ENCODE peak calls at places on chromosome 17, in five cellular contexts. One of them, this sample, is unnamed.

GRCh38 chr17:57324060-57324459 is 67.7 kb downstream of the MSI2 start:
- DNase-seq in breast epithelium: no peak
- DNase-seq in CD4-positive, alpha-beta T cell: no peak
- DNase-seq in pancreas: no peak
- DNase-seq in tibial nerve: no peak
- DNase-seq in this sample: no peak

GRCh38 chr17:18851206-18851605 is 6.7 kb upstream of the PRPSAP2 start:
- DNase-seq in breast epithelium: no peak
- DNase-seq in CD4-positive, alpha-beta T cell: no peak
- DNase-seq in pancreas: no peak
- DNase-seq in tibial nerve: no peak
- DNase-seq in this sample: no peak

GRCh38 chr17:18186271-18186982 is 2.8 kb downstream of the ALKBH5 start:
- DNase-seq in breast epithelium: peak
- DNase-seq in CD4-positive, alpha-beta T cell: no peak
- DNase-seq in pancreas: no peak
- DNase-seq in tibial nerve: peak
- DNase-seq in this sample: no peak

GRCh38 chr17:29094101-29094708 is 51.3 kb downstream of the PIPOX start:
- DNase-seq in breast epithelium: no peak
- DNase-seq in CD4-positive, alpha-beta T cell: no peak
- DNase-seq in pancreas: no peak
- DNase-seq in tibial nerve: no peak
- DNase-seq in this sample: no peak

GRCh38 chr17:67620088-67620487 is 97.6 kb upstream of the NOL11 start:
- DNase-seq in breast epithelium: no peak
- DNase-seq in CD4-positive, alpha-beta T cell: no peak
- DNase-seq in pancreas: no peak
- DNase-seq in tibial nerve: no peak
- DNase-seq in this sample: no peak

GRCh38 chr17:7572588-7573323 is 6.7 kb upstream of the CD68 start:
- DNase-seq in breast epithelium: peak
- DNase-seq in CD4-positive, alpha-beta T cell: peak
- DNase-seq in pancreas: peak
- DNase-seq in tibial nerve: peak
- DNase-seq in this sample: peak

GRCh38 chr17:6927290-6927844 is 68.5 kb upstream of the ALOX12 start:
- DNase-seq in breast epithelium: no peak
- DNase-seq in CD4-positive, alpha-beta T cell: no peak
- DNase-seq in pancreas: no peak
- DNase-seq in tibial nerve: no peak
- DNase-seq in this sample: no peak

GRCh38 chr17:66620528-66620927 is 214.4 kb upstream of the CACNG5 start:
- DNase-seq in breast epithelium: no peak
- DNase-seq in CD4-positive, alpha-beta T cell: no peak
- DNase-seq in pancreas: no peak
- DNase-seq in tibial nerve: no peak
- DNase-seq in this sample: no peak

GRCh38 chr17:47304191-47304590 is 19.6 kb upstream of the EFCAB13 start:
- DNase-seq in breast epithelium: no peak
- DNase-seq in CD4-positive, alpha-beta T cell: no peak
- DNase-seq in pancreas: no peak
- DNase-seq in tibial nerve: no peak
- DNase-seq in this sample: no peak

GRCh38 chr17:2233441-2233947 is 70.1 kb downstream of the SMG6 start:
- DNase-seq in breast epithelium: no peak
- DNase-seq in CD4-positive, alpha-beta T cell: no peak
- DNase-seq in pancreas: no peak
- DNase-seq in tibial nerve: no peak
- DNase-seq in this sample: no peak

GRCh38 chr17:29379084-29379811 is 10.9 kb upstream of the TAOK1 start:
- DNase-seq in breast epithelium: no peak
- DNase-seq in CD4-positive, alpha-beta T cell: no peak
- DNase-seq in pancreas: no peak
- DNase-seq in tibial nerve: no peak
- DNase-seq in this sample: no peak

GRCh38 chr17:31803494-31804213 is 55.4 kb downstream of the COPRS start:
- DNase-seq in breast epithelium: no peak
- DNase-seq in CD4-positive, alpha-beta T cell: no peak
- DNase-seq in pancreas: no peak
- DNase-seq in tibial nerve: no peak
- DNase-seq in this sample: no peak

GRCh38 chr17:31798205-31798724 is 60.8 kb downstream of the COPRS start:
- DNase-seq in breast epithelium: no peak
- DNase-seq in CD4-positive, alpha-beta T cell: no peak
- DNase-seq in pancreas: no peak
- DNase-seq in tibial nerve: no peak
- DNase-seq in this sample: no peak

GRCh38 chr17:31807846-31808245 is 51.2 kb downstream of the COPRS start:
- DNase-seq in breast epithelium: no peak
- DNase-seq in CD4-positive, alpha-beta T cell: no peak
- DNase-seq in pancreas: no peak
- DNase-seq in tibial nerve: no peak
- DNase-seq in this sample: no peak

GRCh38 chr17:31802502-31802901 is 56.5 kb downstream of the COPRS start:
- DNase-seq in breast epithelium: no peak
- DNase-seq in CD4-positive, alpha-beta T cell: no peak
- DNase-seq in pancreas: no peak
- DNase-seq in tibial nerve: no peak
- DNase-seq in this sample: no peak
- H3K27ac ChIP-seq in breast epithelium: no peak
- H3K27ac ChIP-seq in CD4-positive, alpha-beta T cell: no peak
- H3K27ac ChIP-seq in pancreas: no peak
- H3K27ac ChIP-seq in tibial nerve: no peak
- H3K27ac ChIP-seq in this sample: no peak

DNA sequence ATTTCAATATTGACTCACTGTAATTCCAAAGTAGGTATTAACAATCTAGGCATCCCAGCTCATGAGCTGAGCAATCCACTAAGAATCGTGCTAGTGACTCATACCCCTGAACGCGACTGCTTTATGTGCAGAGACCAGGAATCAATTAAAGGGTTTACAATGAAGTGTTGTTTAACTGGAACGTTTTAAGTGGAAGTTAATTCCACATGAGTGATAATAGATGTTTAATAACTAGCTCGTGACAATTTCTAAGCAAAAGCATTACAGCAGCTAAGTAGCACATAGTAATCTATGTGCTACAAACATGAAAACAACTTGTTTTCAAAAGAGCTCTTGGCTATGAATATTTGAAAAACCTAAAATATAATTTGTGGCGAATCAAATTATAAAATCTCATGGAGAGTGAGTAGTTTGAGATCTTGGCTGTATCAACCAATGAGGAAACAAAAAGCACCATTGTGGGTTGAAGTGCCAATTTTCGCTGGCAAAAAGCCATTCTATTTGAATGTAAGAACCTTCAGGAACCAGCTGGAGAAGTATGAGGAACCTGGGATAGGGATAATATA is 9.4 kb downstream of the GJC1 start:
- DNase-seq in breast epithelium: no peak
- DNase-seq in CD4-positive, alpha-beta T cell: no peak
- DNase-seq in pancreas: no peak
- DNase-seq in tibial nerve: no peak
- DNase-seq in this sample: no peak
- H3K27ac ChIP-seq in breast epithelium: peak
- H3K27ac ChIP-seq in CD4-positive, alpha-beta T cell: no peak
- H3K27ac ChIP-seq in pancreas: no peak
- H3K27ac ChIP-seq in tibial nerve: peak
- H3K27ac ChIP-seq in this sample: no peak

GRCh38 chr17:51028176-51028863 is 92.3 kb downstream of the SPAG9 start:
- DNase-seq in breast epithelium: no peak
- DNase-seq in CD4-positive, alpha-beta T cell: no peak
- DNase-seq in pancreas: no peak
- DNase-seq in tibial nerve: no peak
- DNase-seq in this sample: no peak
- H3K27ac ChIP-seq in breast epithelium: no peak
- H3K27ac ChIP-seq in CD4-positive, alpha-beta T cell: no peak
- H3K27ac ChIP-seq in pancreas: no peak
- H3K27ac ChIP-seq in tibial nerve: no peak
- H3K27ac ChIP-seq in this sample: no peak

GRCh38 chr17:40073454-40074174 is 10.8 kb downstream of the THRA start:
- DNase-seq in breast epithelium: no peak
- DNase-seq in CD4-positive, alpha-beta T cell: no peak
- DNase-seq in pancreas: no peak
- DNase-seq in tibial nerve: no peak
- DNase-seq in this sample: no peak
- H3K27ac ChIP-seq in breast epithelium: peak
- H3K27ac ChIP-seq in CD4-positive, alpha-beta T cell: peak
- H3K27ac ChIP-seq in pancreas: peak
- H3K27ac ChIP-seq in tibial nerve: peak
- H3K27ac ChIP-seq in this sample: peak

GRCh38 chr17:60422162-60422665 is at the start of gene CHCT1:
- DNase-seq in breast epithelium: no peak
- DNase-seq in CD4-positive, alpha-beta T cell: no peak
- DNase-seq in pancreas: no peak
- DNase-seq in tibial nerve: no peak
- DNase-seq in this sample: no peak
- H3K27ac ChIP-seq in breast epithelium: peak
- H3K27ac ChIP-seq in CD4-positive, alpha-beta T cell: no peak
- H3K27ac ChIP-seq in pancreas: no peak
- H3K27ac ChIP-seq in tibial nerve: peak
- H3K27ac ChIP-seq in this sample: peak

DNA sequence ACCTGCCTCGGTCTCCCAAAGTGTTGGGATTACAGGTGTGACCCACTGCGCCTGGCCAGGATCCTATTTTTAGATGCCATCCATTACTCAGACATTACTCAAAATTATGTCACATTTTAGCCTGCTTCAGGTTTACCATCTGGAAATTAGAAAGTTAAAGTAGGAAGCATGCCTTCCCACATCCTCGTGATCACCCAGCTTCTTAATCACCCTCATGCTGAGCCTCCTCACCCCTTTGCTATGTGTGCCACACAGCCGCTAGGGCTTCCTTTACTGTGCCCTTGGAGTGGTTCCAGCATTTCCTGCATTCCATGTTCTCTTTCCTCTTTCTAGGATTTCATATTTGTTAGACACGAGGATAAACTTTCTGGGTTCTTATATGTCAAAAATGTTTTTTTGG is 9.3 kb downstream of the ADORA2B start:
- DNase-seq in breast epithelium: no peak
- DNase-seq in CD4-positive, alpha-beta T cell: no peak
- DNase-seq in pancreas: no peak
- DNase-seq in tibial nerve: no peak
- DNase-seq in this sample: no peak
- H3K27ac ChIP-seq in breast epithelium: no peak
- H3K27ac ChIP-seq in CD4-positive, alpha-beta T cell: no peak
- H3K27ac ChIP-seq in pancreas: no peak
- H3K27ac ChIP-seq in tibial nerve: no peak
- H3K27ac ChIP-seq in this sample: no peak

DNA sequence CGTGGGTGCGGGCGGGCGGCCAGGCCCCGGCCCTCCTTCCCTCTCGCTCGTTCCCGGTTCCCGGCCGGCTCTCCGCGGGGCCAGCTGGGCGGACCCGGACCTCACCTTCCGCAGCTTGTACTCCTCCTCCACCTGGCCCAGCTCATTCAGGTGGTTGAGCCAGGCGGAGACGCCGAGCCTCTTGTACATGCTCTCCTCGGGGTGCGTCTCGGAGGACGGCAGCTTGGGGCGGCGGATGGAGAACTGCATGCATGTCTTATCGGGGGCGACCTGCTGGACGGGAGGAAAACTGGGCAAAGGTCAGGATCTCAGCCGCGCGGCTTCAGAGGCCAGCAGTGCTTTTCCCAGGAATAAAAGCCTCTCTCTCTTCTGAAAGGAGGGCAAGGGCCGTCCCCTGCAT is 85.4 kb downstream of the TBC1D16 start:
- DNase-seq in breast epithelium: no peak
- DNase-seq in CD4-positive, alpha-beta T cell: no peak
- DNase-seq in pancreas: peak
- DNase-seq in tibial nerve: no peak
- DNase-seq in this sample: no peak
- H3K27ac ChIP-seq in breast epithelium: no peak
- H3K27ac ChIP-seq in CD4-positive, alpha-beta T cell: no peak
- H3K27ac ChIP-seq in pancreas: peak
- H3K27ac ChIP-seq in tibial nerve: peak
- H3K27ac ChIP-seq in this sample: peak

GRCh38 chr17:42404326-42405055 is 16.2 kb upstream of the STAT3 start:
- DNase-seq in breast epithelium: no peak
- DNase-seq in CD4-positive, alpha-beta T cell: no peak
- DNase-seq in pancreas: no peak
- DNase-seq in tibial nerve: no peak
- DNase-seq in this sample: no peak
- H3K27ac ChIP-seq in breast epithelium: peak
- H3K27ac ChIP-seq in CD4-positive, alpha-beta T cell: no peak
- H3K27ac ChIP-seq in pancreas: no peak
- H3K27ac ChIP-seq in tibial nerve: no peak
- H3K27ac ChIP-seq in this sample: no peak

DNA sequence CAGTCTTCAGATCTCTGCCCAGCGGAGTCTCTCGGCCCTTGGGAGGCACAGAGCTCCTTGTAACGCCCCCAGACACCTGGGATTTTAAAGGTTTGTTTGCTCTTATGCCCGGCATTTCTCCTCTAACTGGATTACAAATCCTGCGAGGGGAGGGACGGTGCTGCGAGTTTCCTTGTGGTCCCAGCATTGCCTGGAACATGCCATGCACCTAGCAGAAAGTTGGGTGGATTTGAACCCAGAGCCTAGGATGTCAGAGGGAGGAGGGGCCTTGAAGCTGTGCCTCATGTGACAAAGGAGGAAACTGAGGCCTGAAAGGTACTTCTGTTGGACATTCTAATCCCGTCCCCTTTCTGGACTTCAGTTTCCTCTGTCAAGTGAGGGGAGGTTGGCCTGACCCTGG is 30.7 kb downstream of the MRC2 start:
- DNase-seq in breast epithelium: no peak
- DNase-seq in CD4-positive, alpha-beta T cell: no peak
- DNase-seq in pancreas: no peak
- DNase-seq in tibial nerve: no peak
- DNase-seq in this sample: no peak
- H3K27ac ChIP-seq in breast epithelium: peak
- H3K27ac ChIP-seq in CD4-positive, alpha-beta T cell: no peak
- H3K27ac ChIP-seq in pancreas: no peak
- H3K27ac ChIP-seq in tibial nerve: no peak
- H3K27ac ChIP-seq in this sample: no peak

DNA sequence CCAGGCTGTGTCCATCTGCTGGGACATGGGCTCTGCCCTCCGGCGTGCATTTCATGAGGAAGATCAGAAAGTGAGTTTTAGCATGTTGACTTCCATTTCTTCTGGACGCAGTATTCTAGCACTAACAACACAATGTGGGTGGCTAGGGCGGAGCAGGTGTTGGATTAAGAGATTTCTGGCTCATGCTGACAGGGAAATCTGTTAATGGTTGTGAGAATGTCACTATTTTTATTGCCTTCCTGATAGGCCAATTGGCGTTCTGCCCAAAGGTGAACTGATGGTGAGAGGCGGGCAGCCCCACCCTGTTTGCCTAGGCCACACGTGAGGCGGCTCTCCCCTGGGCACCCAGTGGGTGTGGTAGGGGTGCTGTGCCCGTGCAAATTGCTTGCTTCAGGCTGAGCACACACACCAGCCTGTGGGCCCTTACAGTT is 30.8 kb downstream of the PGS1 start:
- DNase-seq in breast epithelium: no peak
- DNase-seq in CD4-positive, alpha-beta T cell: no peak
- DNase-seq in pancreas: peak
- DNase-seq in tibial nerve: no peak
- DNase-seq in this sample: no peak
- H3K27ac ChIP-seq in breast epithelium: no peak
- H3K27ac ChIP-seq in CD4-positive, alpha-beta T cell: no peak
- H3K27ac ChIP-seq in pancreas: no peak
- H3K27ac ChIP-seq in tibial nerve: no peak
- H3K27ac ChIP-seq in this sample: no peak